ENCODE peak calls at places on chromosomes 12 and 14, in six cellular contexts. W is SJCRH30, Q is naive B cell, L is progenitor cell of endocrine pancreas, Z is astrocyte, P is AG09309. A is an unnamed sample.

GRCh38 chr12:46514886-46515285 is 142.3 kb upstream of the SLC38A2 start:
- DNase-seq in Q (no peak), W (no peak), L (no peak), Z (no peak), P (no peak), A (no peak)

GRCh38 chr12:59570134-59570533 is 25.7 kb upstream of the SLC16A7 start:
- DNase-seq in P (no peak), Z (peak; percentile 8), W (no peak), L (no peak), Q (no peak), A (no peak)

GRCh38 chr14:72723741-72724530 is 170.0 kb downstream of the DPF3 start:
- DNase-seq in W (no peak), Q (no peak), P (no peak), L (no peak), Z (no peak), A (peak; percentile 65)

GRCh38 chr12:100279612-100280244 is 12.8 kb downstream of the SCYL2 start:
- DNase-seq in Q (no peak), W (no peak), P (no peak), L (no peak), Z (no peak), A (no peak)

GRCh38 chr14:55127491-55127951 is 1.5 kb upstream of the LGALS3 start:
- DNase-seq in P (peak; percentile 80), Z (peak; percentile 78), L (no peak), W (no peak), Q (no peak), A (no peak)

GRCh38 chr12:112905451-112906089 is 1.2 kb upstream of the OAS1 start:
- DNase-seq in P (no peak), Q (no peak), Z (no peak), W (no peak), L (no peak), A (peak; percentile 10)

GRCh38 chr12:108612788-108613282 is 15.0 kb upstream of the TMEM119 start:
- DNase-seq in W (no peak), L (no peak), Q (no peak), P (no peak), Z (peak; percentile 22), A (no peak)

GRCh38 chr14:95774265-95775160 is 60.6 kb upstream of the TCL1A start:
- DNase-seq in L (peak; percentile 54), Q (peak; percentile 59), Z (no peak), W (peak; percentile 25), P (peak; percentile 3), A (peak; percentile 18)

GRCh38 chr14:21852061-21852664 is 178.5 kb upstream of the OR4E1 start:
- DNase-seq in Q (peak; percentile 5), L (peak; percentile 37), Z (no peak), P (no peak), W (peak; percentile 9), A (no peak)

GRCh38 chr12:50745861-50746260 is 18.0 kb upstream of the ATF1 start:
- DNase-seq in Z (no peak), L (no peak), Q (no peak), W (no peak), P (no peak), A (no peak)

GRCh38 chr12:49055978-49056754 is 4.4 kb downstream of the KMT2D start:
- DNase-seq in Z (peak; percentile 59), Q (peak; percentile 50), W (peak; percentile 54), L (no peak), P (peak; percentile 21), A (peak; percentile 57)

GRCh38 chr12:48882325-48882687 is 16.6 kb upstream of the RND1 start:
- DNase-seq in Z (peak; percentile 59), P (no peak), W (peak; percentile 16), L (no peak), Q (no peak), A (no peak)

GRCh38 chr12:122951979-122952892 is 14.0 kb downstream of the ABCB9 start:
- DNase-seq in Z (peak; percentile 33), Q (peak; percentile 68), P (no peak), L (peak; percentile 52), W (peak; percentile 70), A (peak; percentile 43)

GRCh38 chr12:22631863-22632463 is 7.0 kb downstream of the ETNK1 start:
- DNase-seq in W (no peak), P (no peak), Q (peak; percentile 15), Z (no peak), L (no peak), A (no peak)

GRCh38 chr14:99728981-99729451 is 44.9 kb downstream of the CYP46A1 start:
- DNase-seq in Q (no peak), P (no peak), L (no peak), W (no peak), Z (no peak), A (no peak)

GRCh38 chr12:53869500-53869899 is 69.1 kb upstream of the HOXC13 start:
- DNase-seq in Q (no peak), P (no peak), Z (no peak), W (no peak), L (no peak), A (no peak)

GRCh38 chr14:47442206-47442605 is 233.2 kb downstream of the MDGA2 start:
- DNase-seq in Q (no peak), P (no peak), L (peak; percentile 10), Z (peak; percentile 65), W (peak; percentile 19), A (no peak)

GRCh38 chr14:52328286-52328685 is 14.2 kb downstream of the PTGER2 start:
- DNase-seq in Q (no peak), P (no peak), Z (peak; percentile 65), L (no peak), W (no peak), A (no peak)

GRCh38 chr12:131102493-131102931 is 148.8 kb downstream of the ADGRD1 start:
- DNase-seq in L (no peak), Q (no peak), P (no peak), Z (no peak), W (no peak), A (no peak)

GRCh38 chr12:10740182-10740581 is 17.1 kb upstream of the YBX3 start:
- DNase-seq in Z (no peak), W (no peak), P (no peak), L (no peak), Q (no peak), A (no peak)

GRCh38 chr14:30389134-30389900 is 169.6 kb upstream of the G2E3 start:
- DNase-seq in W (no peak), L (no peak), Z (peak; percentile 5), P (no peak), Q (no peak), A (peak; percentile 20)

GRCh38 chr12:9936597-9936996 is 4.4 kb upstream of the CLEC2A start:
- DNase-seq in Z (no peak), W (no peak), P (no peak), Q (no peak), L (no peak), A (peak; percentile 12)

A was measured in fibroblast of the conjunctiva.